ENCODE peak calls at places on chromosomes 4 and X, in four cellular contexts. One of them, this sample, is unnamed.
A peak's percentile ranks its signal among the peaks of the same experiment; 100 is the strongest.

GRCh38 chr4:173152104-173152503 is 16.5 kb upstream of the GALNT7 start:
- DNase-seq in A549: no peak
- DNase-seq in ovary: no peak
- DNase-seq in heart left ventricle: no peak
- DNase-seq in this sample: no peak

GRCh38 chr4:180925800-180926199 is 1317.4 kb upstream of the TENM3 start:
- DNase-seq in A549: no peak
- DNase-seq in ovary: no peak
- DNase-seq in heart left ventricle: no peak
- DNase-seq in this sample: no peak

GRCh38 chr4:30722916-30723270 is 2.7 kb downstream of the PCDH7 start:
- DNase-seq in A549: no peak
- DNase-seq in ovary: no peak
- DNase-seq in heart left ventricle: peak; percentile 27
- DNase-seq in this sample: peak; percentile 46

GRCh38 chrX:152913915-152914314 is 16.0 kb downstream of the ZNF185 start:
- DNase-seq in A549: no peak
- DNase-seq in ovary: no peak
- DNase-seq in heart left ventricle: no peak
- DNase-seq in this sample: no peak

GRCh38 chr4:145868637-145869409 is 69.8 kb downstream of the ZNF827 start:
- DNase-seq in A549: no peak
- DNase-seq in ovary: no peak
- DNase-seq in heart left ventricle: no peak
- DNase-seq in this sample: no peak

GRCh38 chr4:69907151-69907550 is 23.7 kb upstream of the CSN1S1 start:
- DNase-seq in A549: no peak
- DNase-seq in ovary: no peak
- DNase-seq in heart left ventricle: no peak
- DNase-seq in this sample: no peak

GRCh38 chr4:148692242-148692641 is 250.0 kb upstream of the NR3C2 start:
- DNase-seq in A549: no peak
- DNase-seq in ovary: no peak
- DNase-seq in heart left ventricle: no peak
- DNase-seq in this sample: no peak

GRCh38 chr4:173960398-173960797 is 323.1 kb downstream of the FBXO8 start:
- DNase-seq in A549: no peak
- DNase-seq in ovary: no peak
- DNase-seq in heart left ventricle: no peak
- DNase-seq in this sample: no peak

GRCh38 chrX:111823068-111823467 is 52.9 kb upstream of the TRPC5OS start:
- DNase-seq in A549: peak; percentile 16
- DNase-seq in ovary: no peak
- DNase-seq in heart left ventricle: no peak
- DNase-seq in this sample: no peak

GRCh38 chrX:54530358-54530900 is 410 bp downstream of the GNL3L start:
- DNase-seq in A549: no peak
- DNase-seq in ovary: peak; percentile 23
- DNase-seq in heart left ventricle: no peak
- DNase-seq in this sample: no peak

GRCh38 chr4:136036744-136037143 is 1495.5 kb downstream of the PCDH18 start:
- DNase-seq in A549: peak; percentile 49
- DNase-seq in ovary: no peak
- DNase-seq in heart left ventricle: no peak
- DNase-seq in this sample: no peak

GRCh38 chr4:121790976-121791375 is 10.1 kb upstream of the EXOSC9 start:
- DNase-seq in A549: no peak
- DNase-seq in ovary: no peak
- DNase-seq in heart left ventricle: no peak
- DNase-seq in this sample: no peak

GRCh38 chr4:11106769-11107168 is 321.9 kb downstream of the HS3ST1 start:
- DNase-seq in A549: no peak
- DNase-seq in ovary: no peak
- DNase-seq in heart left ventricle: no peak
- DNase-seq in this sample: no peak

GRCh38 chr4:89316931-89317366 is 9.3 kb upstream of the GPRIN3 start:
- DNase-seq in A549: peak; percentile 34
- DNase-seq in ovary: no peak
- DNase-seq in heart left ventricle: no peak
- DNase-seq in this sample: no peak

GRCh38 chr4:176340871-176341685 is 21.3 kb downstream of the SPCS3 start:
- DNase-seq in A549: peak; percentile 38
- DNase-seq in ovary: no peak
- DNase-seq in heart left ventricle: no peak
- DNase-seq in this sample: no peak

GRCh38 chrX:44055638-44056037 is 82.4 kb upstream of the NDP start:
- DNase-seq in A549: no peak
- DNase-seq in ovary: no peak
- DNase-seq in heart left ventricle: no peak
- DNase-seq in this sample: no peak

GRCh38 chr4:53932784-53933183 is 131.6 kb downstream of the CHIC2 start:
- DNase-seq in A549: no peak
- DNase-seq in ovary: no peak
- DNase-seq in heart left ventricle: no peak
- DNase-seq in this sample: no peak

GRCh38 chrX:112863850-112864249 is 23.2 kb upstream of the AMOT start:
- DNase-seq in A549: no peak
- DNase-seq in ovary: no peak
- DNase-seq in heart left ventricle: no peak
- DNase-seq in this sample: no peak

GRCh38 chr4:15651682-15652081 is 3.5 kb downstream of the FBXL5 start:
- DNase-seq in A549: no peak
- DNase-seq in ovary: no peak
- DNase-seq in heart left ventricle: no peak
- DNase-seq in this sample: no peak

GRCh38 chrX:36583674-36584073 is 424.5 kb upstream of the FAM47C start:
- DNase-seq in A549: no peak
- DNase-seq in ovary: no peak
- DNase-seq in heart left ventricle: no peak
- DNase-seq in this sample: no peak

GRCh38 chr4:107824367-107825071 is at the start of gene SGMS2:
- DNase-seq in A549: peak; percentile 87
- DNase-seq in ovary: peak; percentile 72
- DNase-seq in heart left ventricle: peak; percentile 93
- DNase-seq in this sample: peak; percentile 95

GRCh38 chrX:119411959-119412358 is 12.8 kb downstream of the SLC25A43 start:
- DNase-seq in A549: peak; percentile 37
- DNase-seq in ovary: no peak
- DNase-seq in heart left ventricle: no peak
- DNase-seq in this sample: no peak

GRCh38 chrX:119407681-119408080 is 8.5 kb downstream of the SLC25A43 start:
- DNase-seq in A549: no peak
- DNase-seq in ovary: no peak
- DNase-seq in heart left ventricle: no peak
- DNase-seq in this sample: no peak

GRCh38 chrX:119406739-119407138 is 7.6 kb downstream of the SLC25A43 start:
- DNase-seq in A549: no peak
- DNase-seq in ovary: no peak
- DNase-seq in heart left ventricle: no peak
- DNase-seq in this sample: no peak

GRCh38 chrX:119410854-119411253 is 11.7 kb downstream of the SLC25A43 start:
- DNase-seq in A549: no peak
- DNase-seq in ovary: no peak
- DNase-seq in heart left ventricle: no peak
- DNase-seq in this sample: no peak

DNA sequence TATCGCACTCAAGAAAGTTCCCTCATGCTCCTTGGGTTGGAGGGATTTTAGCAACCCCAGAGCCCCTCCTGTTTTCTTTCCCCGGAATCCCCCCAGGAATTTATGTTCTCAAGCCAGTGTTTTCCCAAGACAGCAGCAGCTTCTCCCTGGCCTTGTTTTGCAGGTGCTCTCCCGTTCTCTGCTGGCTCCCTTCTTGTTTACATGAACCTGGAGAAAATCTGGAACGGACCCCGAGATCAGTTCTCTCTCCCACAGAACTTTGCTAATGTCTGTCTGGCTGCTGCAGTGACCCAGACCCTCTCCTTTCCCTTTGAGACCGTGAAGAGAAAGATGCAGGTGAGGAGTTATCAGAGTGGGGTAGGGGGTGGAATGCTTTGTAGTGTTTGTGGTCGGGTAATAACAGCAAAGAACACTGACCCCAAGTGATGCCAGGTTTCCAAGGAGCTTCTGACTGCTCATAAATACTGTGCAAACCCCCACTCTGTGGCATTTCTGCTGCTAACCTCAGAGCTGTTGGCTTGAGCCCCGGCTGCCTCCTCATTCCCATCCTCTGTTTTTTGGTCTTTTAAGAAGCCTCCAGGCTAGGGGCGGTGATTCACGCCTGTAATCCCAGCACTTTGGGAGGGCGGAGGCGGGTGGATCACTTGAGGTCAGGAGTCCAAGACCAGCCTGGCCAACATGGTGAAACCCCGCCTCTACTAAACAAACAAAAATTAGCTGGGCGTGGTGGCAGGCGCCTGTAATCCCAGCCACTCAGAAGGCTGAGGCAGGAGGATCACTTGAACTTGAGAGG is 11.1 kb downstream of the SLC25A43 start:
- DNase-seq in A549: peak; percentile 90
- DNase-seq in ovary: peak; percentile 31
- DNase-seq in heart left ventricle: no peak
- DNase-seq in this sample: no peak
- TF ChIP-seq CTCF in A549: no peak
- TF ChIP-seq CTCF in ovary: no peak
- TF ChIP-seq CTCF in heart left ventricle: no peak
- TF ChIP-seq CTCF in this sample: no peak

GRCh38 chr4:78776729-78777555 is 792 bp downstream of the BMP2K start:
- DNase-seq in A549: peak; percentile 16
- DNase-seq in ovary: no peak
- DNase-seq in heart left ventricle: peak; percentile 51
- DNase-seq in this sample: peak; percentile 65

GRCh38 chr4:78776031-78776728 is at the start of gene BMP2K:
- DNase-seq in A549: peak; percentile 60
- DNase-seq in ovary: peak; percentile 81
- DNase-seq in heart left ventricle: peak; percentile 85
- DNase-seq in this sample: peak; percentile 97

GRCh38 chr4:78775278-78776030 is 696 bp upstream of the BMP2K start:
- DNase-seq in A549: peak; percentile 78
- DNase-seq in ovary: peak; percentile 91
- DNase-seq in heart left ventricle: peak; percentile 90
- DNase-seq in this sample: peak; percentile 98

GRCh38 chr4:78772526-78773084 is 3.5 kb upstream of the BMP2K start:
- DNase-seq in A549: no peak
- DNase-seq in ovary: no peak
- DNase-seq in heart left ventricle: no peak
- DNase-seq in this sample: no peak

DNA sequence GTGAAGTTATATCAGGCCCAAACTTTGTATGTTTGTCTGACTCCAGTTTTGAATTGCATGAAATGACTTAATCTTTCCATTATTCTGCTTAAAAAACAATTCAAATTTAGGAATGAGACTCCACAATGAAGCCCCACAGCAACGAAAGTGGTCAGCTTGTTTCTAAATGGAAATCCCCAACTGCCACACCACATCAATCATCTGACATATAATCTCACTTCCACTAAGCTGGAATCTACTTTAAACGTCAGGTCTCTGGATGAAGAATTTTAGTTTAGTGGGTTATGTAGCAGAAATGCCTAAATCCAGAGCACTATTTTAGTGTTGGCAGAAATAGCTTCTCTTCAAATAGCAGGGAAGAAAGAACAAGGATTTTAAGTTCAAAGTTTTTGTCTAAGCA is 1.8 kb upstream of the BMP2K start:
- DNase-seq in A549: no peak
- DNase-seq in ovary: no peak
- DNase-seq in heart left ventricle: no peak
- DNase-seq in this sample: no peak
- TF ChIP-seq POLR2A in A549: no peak
- TF ChIP-seq POLR2A in ovary: no peak
- TF ChIP-seq POLR2A in heart left ventricle: no peak
- TF ChIP-seq POLR2A in this sample: no peak

DNA sequence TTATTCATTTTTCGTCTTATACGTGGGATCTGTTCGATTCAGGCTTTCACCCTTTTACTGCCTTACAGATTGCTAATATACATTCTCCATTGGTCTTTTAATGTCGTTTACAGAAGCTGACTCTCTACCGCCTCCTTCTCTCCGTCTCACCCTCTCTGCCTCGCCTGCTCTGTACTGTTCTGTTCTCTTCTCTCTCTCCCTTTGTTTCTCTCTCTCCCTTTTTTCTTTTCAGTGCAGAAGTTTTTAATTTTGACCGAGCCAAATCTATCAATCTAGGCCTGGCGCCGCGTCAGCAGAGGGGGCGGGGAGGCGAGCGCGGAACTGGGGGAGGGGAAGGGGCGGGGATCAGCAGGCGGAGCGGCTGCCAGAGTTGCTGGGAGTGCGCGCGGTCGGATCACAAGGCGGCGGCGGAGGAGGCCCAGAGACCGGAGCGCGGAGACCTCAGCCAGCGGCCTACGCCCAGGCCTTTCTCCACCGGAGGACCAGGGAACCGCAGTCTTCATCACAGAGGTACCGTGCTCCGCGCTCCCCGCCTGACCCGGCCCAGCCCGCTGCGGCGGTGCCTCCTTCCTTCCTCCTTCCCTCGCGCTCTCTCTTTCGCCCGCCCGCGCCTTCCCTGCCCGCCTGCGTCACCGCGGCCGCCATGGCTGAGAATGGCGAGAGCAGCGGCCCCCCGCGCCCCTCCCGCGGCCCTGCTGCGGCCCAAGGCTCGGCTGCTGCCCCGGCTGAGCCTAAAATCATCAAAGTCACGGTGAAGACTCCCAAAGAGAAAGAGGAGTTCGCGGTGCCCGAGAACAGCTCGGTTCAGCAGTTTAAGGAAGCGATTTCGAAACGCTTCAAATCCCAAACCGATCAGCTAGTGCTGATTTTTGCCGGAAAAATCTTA is at the start of gene UBQLN2:
- DNase-seq in A549: peak; percentile 87
- DNase-seq in ovary: peak; percentile 86
- DNase-seq in heart left ventricle: peak; percentile 85
- DNase-seq in this sample: peak; percentile 80
- TF ChIP-seq CTCF in A549: no peak
- TF ChIP-seq CTCF in ovary: peak; percentile 13
- TF ChIP-seq CTCF in heart left ventricle: peak; percentile 13
- TF ChIP-seq CTCF in this sample: peak; percentile 10

GRCh38 chr4:171668403-171668802 is 144.8 kb upstream of the GALNTL6 start:
- DNase-seq in A549: no peak
- DNase-seq in ovary: no peak
- DNase-seq in heart left ventricle: no peak
- DNase-seq in this sample: no peak
- TF ChIP-seq POLR2A in A549: no peak
- TF ChIP-seq POLR2A in ovary: no peak
- TF ChIP-seq POLR2A in heart left ventricle: no peak
- TF ChIP-seq POLR2A in this sample: no peak

GRCh38 chr4:40369437-40370278 is 34.5 kb downstream of the CHRNA9 start:
- DNase-seq in A549: no peak
- DNase-seq in ovary: no peak
- DNase-seq in heart left ventricle: no peak
- DNase-seq in this sample: no peak
- TF ChIP-seq CTCF in A549: no peak
- TF ChIP-seq CTCF in ovary: no peak
- TF ChIP-seq CTCF in heart left ventricle: no peak
- TF ChIP-seq CTCF in this sample: no peak

DNA sequence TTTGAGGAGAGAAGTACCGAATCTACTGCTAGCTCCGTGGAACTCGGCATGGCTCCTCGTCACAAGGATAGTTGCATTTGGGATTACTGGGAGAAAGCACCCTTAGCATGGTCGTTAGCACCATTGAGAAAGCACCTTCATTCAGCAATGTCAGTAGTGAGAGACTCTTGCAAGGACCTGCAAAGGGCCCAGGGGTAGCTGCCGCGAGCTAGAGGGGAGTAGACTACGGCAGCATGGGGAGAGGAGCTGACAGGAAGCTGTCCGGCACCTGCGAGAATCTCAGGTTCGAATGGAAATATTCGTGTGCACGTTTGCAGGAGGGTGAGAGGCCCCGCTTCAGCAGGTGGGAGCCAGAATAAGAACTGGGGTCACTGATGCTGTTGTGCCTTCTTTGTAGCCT is 20.2 kb downstream of the TLR10 start:
- DNase-seq in A549: no peak
- DNase-seq in ovary: no peak
- DNase-seq in heart left ventricle: no peak
- DNase-seq in this sample: no peak
- TF ChIP-seq POLR2A in A549: no peak
- TF ChIP-seq POLR2A in ovary: no peak
- TF ChIP-seq POLR2A in heart left ventricle: no peak
- TF ChIP-seq POLR2A in this sample: no peak